ENCODE peak calls at places on chromosomes 7 and 10, in five cellular contexts. One of them, this sample, is unnamed.

GRCh38 chr10:33772370-33773331 is 438.2 kb upstream of the NRP1 start:
- DNase-seq in NCI-H460: no peak
- DNase-seq in activated effector memory CD4-positive, alpha-beta T cell treated with anti-CD3 and anti-CD28 coated beads, Interleukin-2, amount 50 U/mL, for 16 hours: no peak
- DNase-seq in memory B cell: no peak
- DNase-seq in hypothalamus: no peak
- DNase-seq in this sample: no peak

GRCh38 chr10:101379663-101380352 is 25.8 kb downstream of the BTRC start:
- DNase-seq in NCI-H460: no peak
- DNase-seq in activated effector memory CD4-positive, alpha-beta T cell treated with anti-CD3 and anti-CD28 coated beads, Interleukin-2, amount 50 U/mL, for 16 hours: no peak
- DNase-seq in memory B cell: no peak
- DNase-seq in hypothalamus: no peak
- DNase-seq in this sample: no peak

GRCh38 chr10:110105873-110106272 is 98.1 kb downstream of the ADD3 start:
- DNase-seq in NCI-H460: no peak
- DNase-seq in activated effector memory CD4-positive, alpha-beta T cell treated with anti-CD3 and anti-CD28 coated beads, Interleukin-2, amount 50 U/mL, for 16 hours: no peak
- DNase-seq in memory B cell: no peak
- DNase-seq in hypothalamus: no peak
- DNase-seq in this sample: no peak

GRCh38 chr10:6729967-6730366 is 149.9 kb upstream of the PRKCQ start:
- DNase-seq in NCI-H460: no peak
- DNase-seq in activated effector memory CD4-positive, alpha-beta T cell treated with anti-CD3 and anti-CD28 coated beads, Interleukin-2, amount 50 U/mL, for 16 hours: no peak
- DNase-seq in memory B cell: no peak
- DNase-seq in hypothalamus: no peak
- DNase-seq in this sample: no peak

GRCh38 chr7:140896996-140897395 is 27.7 kb downstream of the BRAF start:
- DNase-seq in NCI-H460: no peak
- DNase-seq in activated effector memory CD4-positive, alpha-beta T cell treated with anti-CD3 and anti-CD28 coated beads, Interleukin-2, amount 50 U/mL, for 16 hours: no peak
- DNase-seq in memory B cell: no peak
- DNase-seq in hypothalamus: no peak
- DNase-seq in this sample: no peak

GRCh38 chr7:99112097-99112496 is 31.8 kb downstream of the SMURF1 start:
- DNase-seq in NCI-H460: no peak
- DNase-seq in activated effector memory CD4-positive, alpha-beta T cell treated with anti-CD3 and anti-CD28 coated beads, Interleukin-2, amount 50 U/mL, for 16 hours: no peak
- DNase-seq in memory B cell: no peak
- DNase-seq in hypothalamus: no peak
- DNase-seq in this sample: no peak

GRCh38 chr7:7719235-7719634 is 828 bp upstream of the RPA3 start:
- DNase-seq in NCI-H460: peak
- DNase-seq in activated effector memory CD4-positive, alpha-beta T cell treated with anti-CD3 and anti-CD28 coated beads, Interleukin-2, amount 50 U/mL, for 16 hours: no peak
- DNase-seq in memory B cell: no peak
- DNase-seq in hypothalamus: peak
- DNase-seq in this sample: peak

GRCh38 chr7:105600720-105601550 is 19.6 kb upstream of the EFCAB10 start:
- DNase-seq in NCI-H460: no peak
- DNase-seq in activated effector memory CD4-positive, alpha-beta T cell treated with anti-CD3 and anti-CD28 coated beads, Interleukin-2, amount 50 U/mL, for 16 hours: no peak
- DNase-seq in memory B cell: no peak
- DNase-seq in hypothalamus: no peak
- DNase-seq in this sample: no peak

GRCh38 chr10:62732841-62733653 is 71.5 kb upstream of the ADO start:
- DNase-seq in NCI-H460: no peak
- DNase-seq in activated effector memory CD4-positive, alpha-beta T cell treated with anti-CD3 and anti-CD28 coated beads, Interleukin-2, amount 50 U/mL, for 16 hours: peak
- DNase-seq in memory B cell: peak
- DNase-seq in hypothalamus: no peak
- DNase-seq in this sample: peak

GRCh38 chr10:120582753-120583152 is 125.7 kb downstream of the PLPP4 start:
- DNase-seq in NCI-H460: no peak
- DNase-seq in activated effector memory CD4-positive, alpha-beta T cell treated with anti-CD3 and anti-CD28 coated beads, Interleukin-2, amount 50 U/mL, for 16 hours: no peak
- DNase-seq in memory B cell: no peak
- DNase-seq in hypothalamus: no peak
- DNase-seq in this sample: no peak

GRCh38 chr10:31315453-31315852 is 3.6 kb upstream of the ZEB1 start:
- DNase-seq in NCI-H460: no peak
- DNase-seq in activated effector memory CD4-positive, alpha-beta T cell treated with anti-CD3 and anti-CD28 coated beads, Interleukin-2, amount 50 U/mL, for 16 hours: no peak
- DNase-seq in memory B cell: no peak
- DNase-seq in hypothalamus: no peak
- DNase-seq in this sample: no peak

GRCh38 chr10:68032113-68032512 is 43.0 kb downstream of the HERC4 start:
- DNase-seq in NCI-H460: no peak
- DNase-seq in activated effector memory CD4-positive, alpha-beta T cell treated with anti-CD3 and anti-CD28 coated beads, Interleukin-2, amount 50 U/mL, for 16 hours: no peak
- DNase-seq in memory B cell: no peak
- DNase-seq in hypothalamus: no peak
- DNase-seq in this sample: no peak

GRCh38 chr10:19054289-19054688 is 5.7 kb downstream of the MALRD1 start:
- DNase-seq in NCI-H460: no peak
- DNase-seq in activated effector memory CD4-positive, alpha-beta T cell treated with anti-CD3 and anti-CD28 coated beads, Interleukin-2, amount 50 U/mL, for 16 hours: no peak
- DNase-seq in memory B cell: no peak
- DNase-seq in hypothalamus: no peak
- DNase-seq in this sample: no peak

GRCh38 chr7:99372275-99373085 is 2.0 kb upstream of the ARPC1B start:
- DNase-seq in NCI-H460: no peak
- DNase-seq in activated effector memory CD4-positive, alpha-beta T cell treated with anti-CD3 and anti-CD28 coated beads, Interleukin-2, amount 50 U/mL, for 16 hours: no peak
- DNase-seq in memory B cell: no peak
- DNase-seq in hypothalamus: no peak
- DNase-seq in this sample: no peak

GRCh38 chr7:44633254-44634186 is 27.1 kb downstream of the OGDH start:
- DNase-seq in NCI-H460: no peak
- DNase-seq in activated effector memory CD4-positive, alpha-beta T cell treated with anti-CD3 and anti-CD28 coated beads, Interleukin-2, amount 50 U/mL, for 16 hours: peak
- DNase-seq in memory B cell: peak
- DNase-seq in hypothalamus: peak
- DNase-seq in this sample: peak

GRCh38 chr7:41879424-41879823 is 176.5 kb upstream of the INHBA start:
- DNase-seq in NCI-H460: no peak
- DNase-seq in activated effector memory CD4-positive, alpha-beta T cell treated with anti-CD3 and anti-CD28 coated beads, Interleukin-2, amount 50 U/mL, for 16 hours: no peak
- DNase-seq in memory B cell: no peak
- DNase-seq in hypothalamus: no peak
- DNase-seq in this sample: no peak

GRCh38 chr7:28411876-28412662 is at the start of gene CREB5:
- DNase-seq in NCI-H460: no peak
- DNase-seq in activated effector memory CD4-positive, alpha-beta T cell treated with anti-CD3 and anti-CD28 coated beads, Interleukin-2, amount 50 U/mL, for 16 hours: no peak
- DNase-seq in memory B cell: no peak
- DNase-seq in hypothalamus: no peak
- DNase-seq in this sample: no peak

GRCh38 chr10:31619410-31620095 is 300.5 kb downstream of the ZEB1 start:
- DNase-seq in NCI-H460: no peak
- DNase-seq in activated effector memory CD4-positive, alpha-beta T cell treated with anti-CD3 and anti-CD28 coated beads, Interleukin-2, amount 50 U/mL, for 16 hours: no peak
- DNase-seq in memory B cell: no peak
- DNase-seq in hypothalamus: no peak
- DNase-seq in this sample: no peak

GRCh38 chr10:102522874-102523249 is 19.1 kb downstream of the SUFU start:
- DNase-seq in NCI-H460: no peak
- DNase-seq in activated effector memory CD4-positive, alpha-beta T cell treated with anti-CD3 and anti-CD28 coated beads, Interleukin-2, amount 50 U/mL, for 16 hours: no peak
- DNase-seq in memory B cell: no peak
- DNase-seq in hypothalamus: no peak
- DNase-seq in this sample: no peak

GRCh38 chr7:148975896-148976295 is 52.4 kb downstream of the PDIA4 start:
- DNase-seq in NCI-H460: no peak
- DNase-seq in activated effector memory CD4-positive, alpha-beta T cell treated with anti-CD3 and anti-CD28 coated beads, Interleukin-2, amount 50 U/mL, for 16 hours: no peak
- DNase-seq in memory B cell: no peak
- DNase-seq in hypothalamus: no peak
- DNase-seq in this sample: no peak

GRCh38 chr10:110141747-110142625 is 65.4 kb upstream of the MXI1 start:
- DNase-seq in NCI-H460: no peak
- DNase-seq in activated effector memory CD4-positive, alpha-beta T cell treated with anti-CD3 and anti-CD28 coated beads, Interleukin-2, amount 50 U/mL, for 16 hours: no peak
- DNase-seq in memory B cell: no peak
- DNase-seq in hypothalamus: no peak
- DNase-seq in this sample: no peak

GRCh38 chr10:103021897-103022286 is 103.8 kb downstream of the CNNM2 start:
- DNase-seq in NCI-H460: peak
- DNase-seq in activated effector memory CD4-positive, alpha-beta T cell treated with anti-CD3 and anti-CD28 coated beads, Interleukin-2, amount 50 U/mL, for 16 hours: no peak
- DNase-seq in memory B cell: no peak
- DNase-seq in hypothalamus: no peak
- DNase-seq in this sample: no peak

GRCh38 chr7:78528964-78529363 is 730.4 kb downstream of the PHTF2 start:
- DNase-seq in NCI-H460: no peak
- DNase-seq in activated effector memory CD4-positive, alpha-beta T cell treated with anti-CD3 and anti-CD28 coated beads, Interleukin-2, amount 50 U/mL, for 16 hours: no peak
- DNase-seq in memory B cell: no peak
- DNase-seq in hypothalamus: no peak
- DNase-seq in this sample: no peak

GRCh38 chr7:134367956-134368749 is 51.4 kb upstream of the SLC35B4 start:
- DNase-seq in NCI-H460: no peak
- DNase-seq in activated effector memory CD4-positive, alpha-beta T cell treated with anti-CD3 and anti-CD28 coated beads, Interleukin-2, amount 50 U/mL, for 16 hours: no peak
- DNase-seq in memory B cell: no peak
- DNase-seq in hypothalamus: no peak
- DNase-seq in this sample: no peak

GRCh38 chr10:38143587-38143986 is 49.5 kb downstream of the ZNF37A start:
- DNase-seq in NCI-H460: no peak
- DNase-seq in activated effector memory CD4-positive, alpha-beta T cell treated with anti-CD3 and anti-CD28 coated beads, Interleukin-2, amount 50 U/mL, for 16 hours: no peak
- DNase-seq in memory B cell: no peak
- DNase-seq in hypothalamus: no peak
- DNase-seq in this sample: no peak

GRCh38 chr10:31101123-31101522 is 69.5 kb upstream of the ZNF438 start:
- DNase-seq in NCI-H460: no peak
- DNase-seq in activated effector memory CD4-positive, alpha-beta T cell treated with anti-CD3 and anti-CD28 coated beads, Interleukin-2, amount 50 U/mL, for 16 hours: peak
- DNase-seq in memory B cell: no peak
- DNase-seq in hypothalamus: no peak
- DNase-seq in this sample: peak

GRCh38 chr10:132613566-132614348 is 76.2 kb downstream of the INPP5A start:
- DNase-seq in NCI-H460: no peak
- DNase-seq in activated effector memory CD4-positive, alpha-beta T cell treated with anti-CD3 and anti-CD28 coated beads, Interleukin-2, amount 50 U/mL, for 16 hours: peak
- DNase-seq in memory B cell: no peak
- DNase-seq in hypothalamus: no peak
- DNase-seq in this sample: no peak

GRCh38 chr7:332646-333398 is 42.9 kb downstream of the FOXL3 start:
- DNase-seq in NCI-H460: peak
- DNase-seq in activated effector memory CD4-positive, alpha-beta T cell treated with anti-CD3 and anti-CD28 coated beads, Interleukin-2, amount 50 U/mL, for 16 hours: peak
- DNase-seq in memory B cell: peak
- DNase-seq in hypothalamus: peak
- DNase-seq in this sample: no peak

GRCh38 chr7:81308643-81309354 is 389.9 kb upstream of the SEMA3C start:
- DNase-seq in NCI-H460: no peak
- DNase-seq in activated effector memory CD4-positive, alpha-beta T cell treated with anti-CD3 and anti-CD28 coated beads, Interleukin-2, amount 50 U/mL, for 16 hours: no peak
- DNase-seq in memory B cell: no peak
- DNase-seq in hypothalamus: no peak
- DNase-seq in this sample: no peak

GRCh38 chr10:11539191-11539868 is 72.1 kb downstream of the USP6NL start:
- DNase-seq in NCI-H460: no peak
- DNase-seq in activated effector memory CD4-positive, alpha-beta T cell treated with anti-CD3 and anti-CD28 coated beads, Interleukin-2, amount 50 U/mL, for 16 hours: no peak
- DNase-seq in memory B cell: no peak
- DNase-seq in hypothalamus: no peak
- DNase-seq in this sample: no peak

GRCh38 chr10:68959695-68960524 is 3.9 kb downstream of the DDX21 start:
- DNase-seq in NCI-H460: no peak
- DNase-seq in activated effector memory CD4-positive, alpha-beta T cell treated with anti-CD3 and anti-CD28 coated beads, Interleukin-2, amount 50 U/mL, for 16 hours: no peak
- DNase-seq in memory B cell: no peak
- DNase-seq in hypothalamus: no peak
- DNase-seq in this sample: no peak

GRCh38 chr7:137816696-137817320 is 30.0 kb downstream of the DGKI start:
- DNase-seq in NCI-H460: no peak
- DNase-seq in activated effector memory CD4-positive, alpha-beta T cell treated with anti-CD3 and anti-CD28 coated beads, Interleukin-2, amount 50 U/mL, for 16 hours: no peak
- DNase-seq in memory B cell: no peak
- DNase-seq in hypothalamus: no peak
- DNase-seq in this sample: no peak

GRCh38 chr10:29301359-29301910 is 12.6 kb downstream of the LYZL1 start:
- DNase-seq in NCI-H460: no peak
- DNase-seq in activated effector memory CD4-positive, alpha-beta T cell treated with anti-CD3 and anti-CD28 coated beads, Interleukin-2, amount 50 U/mL, for 16 hours: no peak
- DNase-seq in memory B cell: no peak
- DNase-seq in hypothalamus: no peak
- DNase-seq in this sample: no peak

GRCh38 chr7:34491899-34492298 is 166.1 kb upstream of the NPSR1 start:
- DNase-seq in NCI-H460: no peak
- DNase-seq in activated effector memory CD4-positive, alpha-beta T cell treated with anti-CD3 and anti-CD28 coated beads, Interleukin-2, amount 50 U/mL, for 16 hours: no peak
- DNase-seq in memory B cell: no peak
- DNase-seq in hypothalamus: no peak
- DNase-seq in this sample: no peak

GRCh38 chr10:5560844-5561703 is 36.3 kb downstream of the CALML3 start:
- DNase-seq in NCI-H460: no peak
- DNase-seq in activated effector memory CD4-positive, alpha-beta T cell treated with anti-CD3 and anti-CD28 coated beads, Interleukin-2, amount 50 U/mL, for 16 hours: peak
- DNase-seq in memory B cell: no peak
- DNase-seq in hypothalamus: no peak
- DNase-seq in this sample: no peak

GRCh38 chr7:94244760-94245159 is 149.9 kb upstream of the COL1A2 start:
- DNase-seq in NCI-H460: no peak
- DNase-seq in activated effector memory CD4-positive, alpha-beta T cell treated with anti-CD3 and anti-CD28 coated beads, Interleukin-2, amount 50 U/mL, for 16 hours: no peak
- DNase-seq in memory B cell: no peak
- DNase-seq in hypothalamus: no peak
- DNase-seq in this sample: no peak

GRCh38 chr10:6667679-6668270 is 87.7 kb upstream of the PRKCQ start:
- DNase-seq in NCI-H460: peak
- DNase-seq in activated effector memory CD4-positive, alpha-beta T cell treated with anti-CD3 and anti-CD28 coated beads, Interleukin-2, amount 50 U/mL, for 16 hours: peak
- DNase-seq in memory B cell: no peak
- DNase-seq in hypothalamus: no peak
- DNase-seq in this sample: peak

GRCh38 chr10:110426294-110427153 is 71.2 kb upstream of the DUSP5 start:
- DNase-seq in NCI-H460: no peak
- DNase-seq in activated effector memory CD4-positive, alpha-beta T cell treated with anti-CD3 and anti-CD28 coated beads, Interleukin-2, amount 50 U/mL, for 16 hours: no peak
- DNase-seq in memory B cell: no peak
- DNase-seq in hypothalamus: no peak
- DNase-seq in this sample: peak

GRCh38 chr7:157309990-157310668 is 26.7 kb upstream of the DNAJB6 start:
- DNase-seq in NCI-H460: no peak
- DNase-seq in activated effector memory CD4-positive, alpha-beta T cell treated with anti-CD3 and anti-CD28 coated beads, Interleukin-2, amount 50 U/mL, for 16 hours: no peak
- DNase-seq in memory B cell: no peak
- DNase-seq in hypothalamus: no peak
- DNase-seq in this sample: peak

GRCh38 chr7:66758964-66759628 is 18.6 kb downstream of the RABGEF1 start:
- DNase-seq in NCI-H460: no peak
- DNase-seq in activated effector memory CD4-positive, alpha-beta T cell treated with anti-CD3 and anti-CD28 coated beads, Interleukin-2, amount 50 U/mL, for 16 hours: no peak
- DNase-seq in memory B cell: no peak
- DNase-seq in hypothalamus: no peak
- DNase-seq in this sample: no peak

This sample was measured in astrocyte of the cerebellum.